ENCODE peak calls at places on chromosomes 16 and 17, in six cellular contexts. Z, A, L, J, I and S are unnamed samples. For H3K9me3, the result is how much of the 10 kb centered on the place peaks cover.

GRCh38 chr17:13084420-13084819 is 66.6 kb upstream of the ELAC2 start:
- DNase-seq in Z (no peak), A (no peak), L (no peak), J (no peak), I (no peak), S (no peak)

GRCh38 chr17:7579839-7580630 is 597 bp downstream of the CD68 start:
- DNase-seq in Z (no peak), A (no peak), L (no peak), J (no peak), I (no peak), S (no peak)

GRCh38 chr16:11585460-11586374 is 1.0 kb downstream of the LITAF start:
- DNase-seq in Z (peak), A (no peak), L (no peak), J (peak), I (no peak), S (peak)

GRCh38 chr17:2192367-2193028 is 111.1 kb downstream of the SMG6 start:
- DNase-seq in Z (no peak), A (no peak), L (peak), J (no peak), I (no peak), S (peak)

GRCh38 chr16:74186589-74186988 is 110.0 kb upstream of the PSMD7 start:
- DNase-seq in Z (no peak), A (no peak), L (no peak), J (no peak), I (no peak), S (no peak)

GRCh38 chr16:75231570-75231969 is 12.8 kb downstream of the CTRB1 start:
- DNase-seq in Z (no peak), A (no peak), L (no peak), J (no peak), I (no peak), S (no peak)

GRCh38 chr16:88922114-88922825 is 54.7 kb downstream of the CBFA2T3 start:
- DNase-seq in Z (no peak), A (peak), L (no peak), J (peak), I (peak), S (no peak)

GRCh38 chr16:2190659-2191445 is 5.6 kb downstream of the CASKIN1 start:
- DNase-seq in Z (no peak), A (no peak), L (no peak), J (no peak), I (no peak), S (no peak)

GRCh38 chr16:2968368-2968737 is 795 bp upstream of the PAQR4 start:
- DNase-seq in Z (no peak), A (no peak), L (no peak), J (no peak), I (no peak), S (no peak)

DNA sequence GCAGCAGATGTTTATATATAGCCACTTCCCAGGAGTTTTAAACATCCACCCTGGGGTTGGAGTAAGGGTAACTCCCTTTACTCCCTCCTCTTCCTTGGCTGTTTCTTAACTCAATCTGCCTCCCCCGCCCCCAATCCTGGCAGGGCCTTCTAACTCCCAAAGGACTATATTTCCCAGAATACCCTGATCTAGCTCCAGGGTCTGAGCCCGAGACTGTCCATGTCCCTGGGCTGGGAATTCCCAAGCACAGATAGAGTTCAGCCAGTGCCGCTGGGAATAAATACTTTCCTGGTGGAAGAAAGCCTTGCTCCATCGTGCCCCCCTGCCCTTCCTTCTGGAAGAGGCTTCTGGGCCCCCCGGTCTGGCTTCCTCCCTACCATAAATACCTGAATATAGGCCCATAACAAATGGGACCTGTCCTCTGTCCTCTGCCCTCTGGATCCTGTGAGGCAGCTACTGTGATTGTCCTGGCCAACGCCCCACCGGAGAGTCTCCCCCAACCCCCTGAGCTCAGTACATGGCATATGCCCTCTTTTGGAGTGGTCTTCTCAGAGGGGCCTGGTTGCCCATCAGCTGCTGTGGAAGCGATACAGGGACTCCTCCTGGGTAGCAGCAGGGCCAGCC is 10.2 kb downstream of the BAHCC1 start:
- DNase-seq in Z (no peak), A (no peak), L (no peak), J (no peak), I (no peak), S (no peak)
- H3K27ac ChIP-seq in Z (peak), A (peak), L (no peak), J (peak), I (no peak), S (no peak)

DNA sequence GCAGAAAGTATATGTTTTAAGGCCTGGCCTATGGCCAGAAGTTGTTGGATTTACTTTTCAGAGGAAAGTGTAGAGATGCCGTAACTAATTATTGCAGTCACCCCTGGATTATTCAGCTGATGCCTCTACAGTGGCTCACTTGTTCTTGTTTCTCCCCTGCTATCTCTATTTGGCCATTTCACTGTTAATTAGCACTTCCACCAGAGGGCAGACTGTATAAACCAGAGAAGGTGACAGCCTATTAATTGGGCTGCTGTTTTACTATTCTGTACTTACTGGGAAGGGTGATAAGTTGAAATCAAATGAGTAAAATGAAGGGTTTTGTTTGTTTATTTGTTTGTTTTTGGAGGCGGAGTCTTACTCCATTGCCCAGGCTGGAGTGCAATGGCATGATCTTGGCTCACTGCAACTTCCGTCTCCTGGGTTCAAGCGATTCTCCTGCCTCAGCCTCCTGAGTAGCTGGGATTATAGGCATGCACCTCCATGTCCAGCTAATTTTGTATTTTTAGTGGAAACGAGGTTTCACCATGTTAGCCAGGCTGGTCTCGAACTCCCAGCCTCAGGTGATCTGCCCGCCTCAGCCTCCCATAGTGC is 66.0 kb downstream of the CDK12 start:
- DNase-seq in Z (no peak), A (no peak), L (no peak), J (no peak), I (peak), S (no peak)
- TF ChIP-seq CTCF in Z (peak), A (no peak), L (peak), J (peak), I (peak), S (peak)

GRCh38 chr17:20197527-20197926 is 188.4 kb downstream of the SPECC1 start:
- DNase-seq in Z (no peak), A (no peak), L (no peak), J (no peak), I (no peak), S (no peak)
- H3K9me3 ChIP-seq in Z (under half), A (under half), L (under half), J (under half), I (under half), S (under half)

GRCh38 chr17:50686494-50687199 is 21.1 kb downstream of the ANKRD40 start:
- DNase-seq in Z (no peak), A (no peak), L (peak), J (no peak), I (no peak), S (no peak)

GRCh38 chr17:50688168-50688719 is 19.5 kb downstream of the ANKRD40 start:
- DNase-seq in Z (no peak), A (no peak), L (no peak), J (no peak), I (no peak), S (no peak)

GRCh38 chr17:50689251-50689650 is 18.5 kb downstream of the ANKRD40 start:
- DNase-seq in Z (no peak), A (no peak), L (no peak), J (no peak), I (peak), S (no peak)

GRCh38 chr17:50685691-50686493 is 21.8 kb downstream of the ANKRD40 start:
- DNase-seq in Z (no peak), A (no peak), L (no peak), J (no peak), I (no peak), S (no peak)

DNA sequence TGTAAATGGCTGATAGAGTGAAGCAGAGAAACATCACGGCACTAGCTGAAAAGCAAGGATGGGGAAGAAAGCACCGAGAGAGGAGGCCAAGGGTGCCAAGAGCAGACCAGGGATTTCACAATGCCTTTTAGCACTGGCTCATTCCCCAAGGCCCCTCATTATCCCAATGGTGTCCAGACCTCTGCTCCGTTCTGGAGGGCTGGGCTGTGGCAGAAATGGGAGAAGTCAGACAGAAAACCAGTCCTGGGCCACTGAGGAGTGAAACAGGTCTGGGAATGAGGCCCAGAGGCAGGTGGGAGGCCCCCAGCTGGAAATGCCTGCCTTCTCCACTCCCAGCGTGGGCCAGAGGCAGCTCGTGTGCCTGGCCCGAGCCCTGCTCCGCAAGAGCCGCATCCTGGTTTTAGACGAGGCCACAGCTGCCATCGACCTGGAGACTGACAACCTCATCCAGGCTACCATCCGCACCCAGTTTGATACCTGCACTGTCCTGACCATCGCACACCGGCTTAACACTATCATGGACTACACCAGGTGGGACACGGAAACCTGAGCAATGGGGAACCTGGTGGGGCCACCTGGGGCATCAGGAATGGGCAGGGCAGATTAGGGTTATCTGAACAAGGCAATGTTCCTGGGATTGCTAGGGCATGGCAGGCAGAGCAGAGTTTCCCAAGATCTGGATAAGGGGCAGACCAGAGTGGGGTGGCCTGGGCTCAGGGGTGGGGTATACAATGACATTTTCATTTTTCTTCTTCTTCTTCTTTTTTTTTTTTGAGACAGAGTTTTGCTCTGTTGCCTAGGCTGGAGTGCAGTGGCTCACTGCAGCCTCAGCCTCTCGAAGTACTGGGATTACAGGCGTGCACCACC is 20.3 kb downstream of the ANKRD40 start:
- DNase-seq in Z (no peak), A (no peak), L (no peak), J (no peak), I (peak), S (no peak)
- H3K27ac ChIP-seq in Z (peak), A (peak), L (peak), J (peak), I (no peak), S (no peak)

GRCh38 chr17:38458521-38458920 is 30.3 kb downstream of the ARHGAP23 start:
- DNase-seq in Z (no peak), A (no peak), L (no peak), J (no peak), I (no peak), S (no peak)
- TF ChIP-seq CTCF in Z (no peak), A (no peak), L (no peak), J (no peak), I (no peak), S (no peak)

DNA sequence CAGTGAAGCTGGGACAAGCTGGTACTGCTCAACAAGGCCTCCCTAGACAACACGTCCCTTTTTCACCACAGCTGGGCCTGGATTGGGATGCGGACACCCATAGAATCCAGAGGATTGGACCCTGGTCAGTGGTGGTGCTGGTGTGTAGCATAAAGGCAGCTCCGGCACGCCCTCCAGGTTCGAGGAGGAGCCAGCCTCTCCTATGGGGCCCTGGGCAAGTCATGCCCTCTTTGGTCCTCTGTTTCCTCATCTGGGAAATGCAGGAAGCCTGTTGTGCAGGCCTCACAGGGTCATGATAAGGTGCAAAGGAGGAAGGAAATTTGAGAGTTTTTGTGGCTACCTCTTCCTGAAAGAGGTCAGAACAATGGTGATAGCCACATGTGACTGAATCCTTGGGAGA is 1741.7 kb downstream of the TP53TG3F start:
- DNase-seq in Z (no peak), A (peak), L (no peak), J (no peak), I (no peak), S (no peak)
- H3K9me3 ChIP-seq in Z (under half), A (under half), L (under half), J (under half), I (under half), S (under half)

GRCh38 chr17:55644346-55644745 is 78.3 kb downstream of the TMEM100 start:
- DNase-seq in Z (no peak), A (no peak), L (no peak), J (no peak), I (no peak), S (no peak)

GRCh38 chr17:55639096-55639495 is 83.6 kb downstream of the TMEM100 start:
- DNase-seq in Z (no peak), A (no peak), L (no peak), J (no peak), I (no peak), S (no peak)

GRCh38 chr17:55645361-55645760 is 77.3 kb downstream of the TMEM100 start:
- DNase-seq in Z (no peak), A (no peak), L (no peak), J (no peak), I (no peak), S (no peak)

GRCh38 chr17:55641559-55642160 is 81.0 kb downstream of the TMEM100 start:
- DNase-seq in Z (no peak), A (peak), L (peak), J (peak), I (peak), S (no peak)

GRCh38 chr17:55642741-55643140 is 79.9 kb downstream of the TMEM100 start:
- DNase-seq in Z (no peak), A (no peak), L (no peak), J (no peak), I (no peak), S (no peak)
- H3K27ac ChIP-seq in Z (no peak), A (no peak), L (no peak), J (no peak), I (no peak), S (no peak)

GRCh38 chr17:41896726-41897125 is 22.0 kb downstream of the ACLY start:
- DNase-seq in Z (no peak), A (no peak), L (no peak), J (no peak), I (no peak), S (no peak)
- TF ChIP-seq CTCF in Z (no peak), A (no peak), L (no peak), J (no peak), I (no peak), S (no peak)

DNA sequence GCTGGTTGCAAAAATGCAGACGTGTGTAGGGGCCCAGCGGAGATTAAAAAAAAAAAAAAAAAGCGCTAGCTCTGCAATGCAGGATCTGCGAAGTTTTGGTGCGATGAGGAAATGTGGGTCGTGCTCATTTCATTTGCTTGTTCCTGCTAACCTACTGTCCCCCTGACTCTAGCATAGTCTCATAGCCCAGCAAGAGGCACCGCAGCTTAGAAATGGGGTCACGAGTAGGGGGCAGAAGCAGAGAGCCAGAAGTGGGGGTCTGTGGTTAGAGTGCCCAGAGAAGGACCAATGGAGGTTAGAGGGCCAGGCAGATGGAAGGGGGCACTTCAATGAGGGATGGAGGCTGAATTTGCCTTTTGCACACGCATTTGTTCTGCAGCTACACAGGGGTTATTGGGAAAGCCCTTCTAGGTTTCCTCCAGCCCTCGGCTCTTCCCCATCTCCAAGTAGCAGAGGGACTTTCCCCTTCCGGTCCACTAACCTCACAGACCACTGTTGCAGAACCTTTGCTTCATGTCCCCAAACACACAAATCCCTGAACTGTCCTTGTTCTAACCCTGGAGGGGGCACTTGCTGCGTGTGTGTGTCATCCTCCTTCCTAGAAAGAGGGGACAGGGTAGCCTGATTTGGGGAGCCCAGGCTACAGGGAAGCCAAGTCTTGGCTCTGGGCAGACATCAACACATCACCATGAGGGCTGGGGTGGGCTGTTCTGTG is 7.0 kb upstream of the NR1D1 start:
- DNase-seq in Z (no peak), A (no peak), L (no peak), J (no peak), I (no peak), S (peak)
- H3K9me3 ChIP-seq in Z (under half), A (under half), L (under half), J (under half), I (under half), S (under half)